ENCODE peak calls at places on chromosomes 3 and 15, in six cellular contexts. One of them, this sample, is unnamed.

GRCh38 chr3:169241928-169242751 is 421.4 kb downstream of the MECOM start:
- DNase-seq in IMR-90: peak; percentile 59
- DNase-seq in HCT116: no peak
- DNase-seq in GM23248: peak; percentile 61
- DNase-seq in fibroblast of lung: peak; percentile 53
- DNase-seq in PC-9: peak; percentile 60
- DNase-seq in this sample: peak; percentile 56

GRCh38 chr15:45664451-45664850 is 29.6 kb downstream of the SQOR start:
- DNase-seq in fibroblast of lung: peak; percentile 42
- DNase-seq in HCT116: no peak
- DNase-seq in GM23248: peak; percentile 48
- DNase-seq in IMR-90: peak; percentile 72
- DNase-seq in PC-9: no peak
- DNase-seq in this sample: no peak

GRCh38 chr3:138833908-138834358 is 795 bp downstream of the PIK3CB start:
- DNase-seq in GM23248: peak; percentile 55
- DNase-seq in PC-9: peak; percentile 36
- DNase-seq in IMR-90: peak; percentile 24
- DNase-seq in HCT116: no peak
- DNase-seq in fibroblast of lung: peak; percentile 51
- DNase-seq in this sample: no peak

GRCh38 chr15:96583671-96584070 is 253.2 kb downstream of the NR2F2 start:
- DNase-seq in HCT116: no peak
- DNase-seq in fibroblast of lung: no peak
- DNase-seq in IMR-90: no peak
- DNase-seq in PC-9: no peak
- DNase-seq in GM23248: no peak
- DNase-seq in this sample: no peak

GRCh38 chr3:184428561-184429175 is 48.8 kb downstream of the CHRD start:
- DNase-seq in HCT116: no peak
- DNase-seq in IMR-90: no peak
- DNase-seq in GM23248: peak; percentile 49
- DNase-seq in fibroblast of lung: no peak
- DNase-seq in PC-9: no peak
- DNase-seq in this sample: no peak

GRCh38 chr3:122092460-122093165 is 37.5 kb downstream of the CD86 start:
- DNase-seq in GM23248: peak; percentile 66
- DNase-seq in IMR-90: peak; percentile 31
- DNase-seq in PC-9: no peak
- DNase-seq in fibroblast of lung: no peak
- DNase-seq in HCT116: peak; percentile 10
- DNase-seq in this sample: no peak

GRCh38 chr3:10162147-10162546 is 2.6 kb upstream of the IRAK2 start:
- DNase-seq in GM23248: no peak
- DNase-seq in HCT116: no peak
- DNase-seq in PC-9: no peak
- DNase-seq in fibroblast of lung: no peak
- DNase-seq in IMR-90: no peak
- DNase-seq in this sample: no peak

GRCh38 chr3:159236306-159236705 is 434.5 kb downstream of the MFSD1 start:
- DNase-seq in fibroblast of lung: no peak
- DNase-seq in PC-9: no peak
- DNase-seq in GM23248: peak; percentile 41
- DNase-seq in HCT116: no peak
- DNase-seq in IMR-90: no peak
- DNase-seq in this sample: no peak

GRCh38 chr3:52112056-52112455 is 42.2 kb downstream of the POC1A start:
- DNase-seq in fibroblast of lung: no peak
- DNase-seq in GM23248: no peak
- DNase-seq in PC-9: no peak
- DNase-seq in HCT116: no peak
- DNase-seq in IMR-90: no peak
- DNase-seq in this sample: no peak

GRCh38 chr15:62618432-62618831 is 424.1 kb upstream of the TPM1 start:
- DNase-seq in HCT116: no peak
- DNase-seq in GM23248: peak; percentile 94
- DNase-seq in IMR-90: peak; percentile 94
- DNase-seq in PC-9: peak; percentile 60
- DNase-seq in fibroblast of lung: peak; percentile 61
- DNase-seq in this sample: no peak

GRCh38 chr3:47324278-47324865 is 41.6 kb downstream of the KLHL18 start:
- DNase-seq in fibroblast of lung: peak; percentile 90
- DNase-seq in PC-9: peak; percentile 72
- DNase-seq in HCT116: peak; percentile 48
- DNase-seq in GM23248: peak; percentile 91
- DNase-seq in IMR-90: peak; percentile 88
- DNase-seq in this sample: peak; percentile 29

GRCh38 chr3:23253214-23253613 is 50.1 kb downstream of the UBE2E2 start:
- DNase-seq in GM23248: no peak
- DNase-seq in fibroblast of lung: no peak
- DNase-seq in IMR-90: no peak
- DNase-seq in HCT116: no peak
- DNase-seq in PC-9: no peak
- DNase-seq in this sample: no peak

GRCh38 chr3:160245261-160245800 is 20.1 kb downstream of the C3orf80 start:
- DNase-seq in PC-9: no peak
- DNase-seq in HCT116: no peak
- DNase-seq in fibroblast of lung: no peak
- DNase-seq in IMR-90: no peak
- DNase-seq in GM23248: no peak
- DNase-seq in this sample: no peak

GRCh38 chr15:51425517-51426033 is 84.1 kb downstream of the GLDN start:
- DNase-seq in IMR-90: no peak
- DNase-seq in PC-9: no peak
- DNase-seq in HCT116: no peak
- DNase-seq in GM23248: no peak
- DNase-seq in fibroblast of lung: no peak
- DNase-seq in this sample: no peak

GRCh38 chr3:183287301-183287971 is 34.4 kb downstream of the B3GNT5 start:
- DNase-seq in PC-9: peak; percentile 72
- DNase-seq in fibroblast of lung: peak; percentile 99
- DNase-seq in IMR-90: peak; percentile 93
- DNase-seq in HCT116: no peak
- DNase-seq in GM23248: peak; percentile 95
- DNase-seq in this sample: no peak

GRCh38 chr3:111072016-111072891 is 638 bp downstream of the NECTIN3 start:
- DNase-seq in HCT116: no peak
- DNase-seq in PC-9: no peak
- DNase-seq in IMR-90: peak; percentile 25
- DNase-seq in fibroblast of lung: peak; percentile 66
- DNase-seq in GM23248: peak; percentile 70
- DNase-seq in this sample: no peak

GRCh38 chr3:172065967-172066762 is 26.8 kb downstream of the FNDC3B start:
- DNase-seq in IMR-90: peak; percentile 68
- DNase-seq in PC-9: no peak
- DNase-seq in fibroblast of lung: peak; percentile 32
- DNase-seq in HCT116: no peak
- DNase-seq in GM23248: peak; percentile 75
- DNase-seq in this sample: no peak

GRCh38 chr3:140081836-140082331 is 146.9 kb downstream of the CLSTN2 start:
- DNase-seq in PC-9: no peak
- DNase-seq in HCT116: no peak
- DNase-seq in GM23248: no peak
- DNase-seq in IMR-90: no peak
- DNase-seq in fibroblast of lung: no peak
- DNase-seq in this sample: no peak

GRCh38 chr15:80834906-80835305 is 55.7 kb downstream of the CEMIP start:
- DNase-seq in GM23248: no peak
- DNase-seq in PC-9: no peak
- DNase-seq in fibroblast of lung: no peak
- DNase-seq in HCT116: no peak
- DNase-seq in IMR-90: no peak
- DNase-seq in this sample: no peak

GRCh38 chr3:119240101-119240581 is 537 bp downstream of the B4GALT4 start:
- DNase-seq in IMR-90: no peak
- DNase-seq in fibroblast of lung: no peak
- DNase-seq in HCT116: no peak
- DNase-seq in PC-9: no peak
- DNase-seq in GM23248: peak; percentile 39
- DNase-seq in this sample: no peak

GRCh38 chr3:142968319-142968718 is 4.8 kb upstream of the PAQR9 start:
- DNase-seq in PC-9: no peak
- DNase-seq in IMR-90: no peak
- DNase-seq in GM23248: no peak
- DNase-seq in fibroblast of lung: no peak
- DNase-seq in HCT116: no peak
- DNase-seq in this sample: no peak

GRCh38 chr3:97485206-97485605 is 279.4 kb upstream of the ARL6 start:
- DNase-seq in IMR-90: no peak
- DNase-seq in HCT116: no peak
- DNase-seq in fibroblast of lung: no peak
- DNase-seq in PC-9: no peak
- DNase-seq in GM23248: no peak
- DNase-seq in this sample: no peak

GRCh38 chr3:127731546-127731945 is 58.8 kb downstream of the ABTB1 start:
- DNase-seq in PC-9: no peak
- DNase-seq in GM23248: no peak
- DNase-seq in IMR-90: no peak
- DNase-seq in HCT116: no peak
- DNase-seq in fibroblast of lung: no peak
- DNase-seq in this sample: no peak

GRCh38 chr3:50226888-50227389 is 9.1 kb upstream of the GNAI2 start:
- DNase-seq in IMR-90: no peak
- DNase-seq in GM23248: peak; percentile 78
- DNase-seq in PC-9: peak; percentile 53
- DNase-seq in fibroblast of lung: peak; percentile 47
- DNase-seq in HCT116: peak; percentile 33
- DNase-seq in this sample: no peak

GRCh38 chr3:197878427-197878826 is 71.6 kb upstream of the RPL35A start:
- DNase-seq in HCT116: no peak
- DNase-seq in GM23248: no peak
- DNase-seq in IMR-90: no peak
- DNase-seq in PC-9: no peak
- DNase-seq in fibroblast of lung: no peak
- DNase-seq in this sample: no peak

GRCh38 chr15:85071061-85071460 is 89.4 kb downstream of the PDE8A start:
- DNase-seq in HCT116: no peak
- DNase-seq in PC-9: no peak
- DNase-seq in IMR-90: no peak
- DNase-seq in fibroblast of lung: no peak
- DNase-seq in GM23248: no peak
- DNase-seq in this sample: no peak

GRCh38 chr3:156952011-156952410 is 125.9 kb downstream of the LEKR1 start:
- DNase-seq in PC-9: no peak
- DNase-seq in IMR-90: no peak
- DNase-seq in GM23248: no peak
- DNase-seq in fibroblast of lung: no peak
- DNase-seq in HCT116: no peak
- DNase-seq in this sample: no peak

GRCh38 chr3:98901465-98902174 is at the start of gene DCBLD2:
- DNase-seq in PC-9: peak; percentile 99
- DNase-seq in fibroblast of lung: peak; percentile 99
- DNase-seq in GM23248: peak; percentile 100
- DNase-seq in HCT116: peak; percentile 96
- DNase-seq in IMR-90: peak; percentile 99
- DNase-seq in this sample: peak; percentile 96

GRCh38 chr15:52078876-52079700 is 33.5 kb downstream of the BCL2L10 start:
- DNase-seq in HCT116: peak; percentile 54
- DNase-seq in fibroblast of lung: peak; percentile 72
- DNase-seq in IMR-90: peak; percentile 56
- DNase-seq in GM23248: peak; percentile 79
- DNase-seq in PC-9: no peak
- DNase-seq in this sample: peak; percentile 96

GRCh38 chr3:112579697-112580096 is 17.9 kb downstream of the SLC35A5 start:
- DNase-seq in HCT116: no peak
- DNase-seq in PC-9: no peak
- DNase-seq in GM23248: peak; percentile 83
- DNase-seq in fibroblast of lung: peak; percentile 4
- DNase-seq in IMR-90: peak; percentile 20
- DNase-seq in this sample: no peak

GRCh38 chr3:50147447-50147846 is 7.7 kb upstream of the SEMA3F start:
- DNase-seq in IMR-90: no peak
- DNase-seq in fibroblast of lung: no peak
- DNase-seq in HCT116: no peak
- DNase-seq in PC-9: no peak
- DNase-seq in GM23248: no peak
- DNase-seq in this sample: no peak

GRCh38 chr15:66682865-66683264 is 19.2 kb upstream of the SMAD6 start:
- DNase-seq in fibroblast of lung: peak; percentile 23
- DNase-seq in PC-9: no peak
- DNase-seq in GM23248: peak; percentile 62
- DNase-seq in IMR-90: peak; percentile 43
- DNase-seq in HCT116: no peak
- DNase-seq in this sample: no peak

GRCh38 chr15:28885289-28885629 is 515 bp upstream of the APBA2 start:
- DNase-seq in PC-9: no peak
- DNase-seq in HCT116: no peak
- DNase-seq in IMR-90: no peak
- DNase-seq in fibroblast of lung: peak; percentile 15
- DNase-seq in GM23248: no peak
- DNase-seq in this sample: no peak

GRCh38 chr3:186945255-186945823 is 15.0 kb downstream of the ST6GAL1 start:
- DNase-seq in PC-9: no peak
- DNase-seq in HCT116: no peak
- DNase-seq in fibroblast of lung: no peak
- DNase-seq in GM23248: no peak
- DNase-seq in IMR-90: no peak
- DNase-seq in this sample: no peak
- H4K20me1 ChIP-seq in PC-9: no peaks in the 10 kb centered on the region
- H4K20me1 ChIP-seq in HCT116: no peaks in the 10 kb centered on the region
- H4K20me1 ChIP-seq in fibroblast of lung: no peaks in the 10 kb centered on the region
- H4K20me1 ChIP-seq in GM23248: no peaks in the 10 kb centered on the region
- H4K20me1 ChIP-seq in IMR-90: no peaks in the 10 kb centered on the region
- H4K20me1 ChIP-seq in this sample: peaks cover 26% of the 10 kb centered on the region

DNA sequence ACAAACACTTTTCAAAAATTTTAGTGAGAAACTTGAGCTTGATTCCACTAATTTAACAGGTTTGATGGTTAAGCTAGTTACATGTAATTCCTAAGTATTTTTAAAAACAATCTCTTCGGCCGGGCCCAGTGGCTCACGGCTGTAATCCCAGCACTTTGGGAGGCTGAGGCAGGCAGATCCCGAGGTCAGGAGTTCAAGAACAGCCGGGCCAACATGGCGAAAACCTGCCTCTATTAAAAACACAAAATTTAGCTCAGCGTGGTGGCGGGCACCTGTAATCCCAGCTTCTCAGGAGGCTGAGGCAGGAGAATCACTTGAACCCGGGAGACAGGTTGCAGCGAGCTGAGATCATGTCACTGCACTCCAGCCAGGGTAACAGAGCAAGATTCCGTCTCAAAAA is 25.3 kb downstream of the TRA2B start:
- DNase-seq in HCT116: no peak
- DNase-seq in PC-9: no peak
- DNase-seq in fibroblast of lung: no peak
- DNase-seq in IMR-90: no peak
- DNase-seq in GM23248: no peak
- DNase-seq in this sample: no peak
- H4K20me1 ChIP-seq in HCT116: peaks cover 29% of the 10 kb centered on the region
- H4K20me1 ChIP-seq in PC-9: peaks cover 44% of the 10 kb centered on the region
- H4K20me1 ChIP-seq in fibroblast of lung: no peaks in the 10 kb centered on the region
- H4K20me1 ChIP-seq in IMR-90: peaks cover 52% of the 10 kb centered on the region
- H4K20me1 ChIP-seq in GM23248: peaks cover 11% of the 10 kb centered on the region
- H4K20me1 ChIP-seq in this sample: peaks cover 4% of the 10 kb centered on the region

GRCh38 chr3:12615263-12615662 is 48.7 kb downstream of the RAF1 start:
- DNase-seq in GM23248: no peak
- DNase-seq in IMR-90: no peak
- DNase-seq in PC-9: no peak
- DNase-seq in fibroblast of lung: no peak
- DNase-seq in HCT116: no peak
- DNase-seq in this sample: no peak
- H4K20me1 ChIP-seq in GM23248: no peaks in the 10 kb centered on the region
- H4K20me1 ChIP-seq in IMR-90: peaks cover 23% of the 10 kb centered on the region
- H4K20me1 ChIP-seq in PC-9: peaks cover 32% of the 10 kb centered on the region
- H4K20me1 ChIP-seq in fibroblast of lung: no peaks in the 10 kb centered on the region
- H4K20me1 ChIP-seq in HCT116: peaks cover 8% of the 10 kb centered on the region
- H4K20me1 ChIP-seq in this sample: peaks cover 3% of the 10 kb centered on the region

GRCh38 chr15:89409184-89409992 is 74.8 kb upstream of the POLG start:
- DNase-seq in GM23248: no peak
- DNase-seq in PC-9: peak; percentile 11
- DNase-seq in HCT116: no peak
- DNase-seq in fibroblast of lung: no peak
- DNase-seq in IMR-90: no peak
- DNase-seq in this sample: no peak
- H4K20me1 ChIP-seq in GM23248: no peaks in the 10 kb centered on the region
- H4K20me1 ChIP-seq in PC-9: no peaks in the 10 kb centered on the region
- H4K20me1 ChIP-seq in HCT116: no peaks in the 10 kb centered on the region
- H4K20me1 ChIP-seq in fibroblast of lung: no peaks in the 10 kb centered on the region
- H4K20me1 ChIP-seq in IMR-90: no peaks in the 10 kb centered on the region
- H4K20me1 ChIP-seq in this sample: peaks cover 13% of the 10 kb centered on the region